ENCODE peak calls at places on chromosomes 5 and 9, in ten cellular contexts. C, M, Z, Q, K, V, H, G, E and X are unnamed samples.
A peak's percentile ranks its signal among the peaks of the same experiment; 100 is the strongest.

GRCh38 chr5:118243068-118243467 is 745.3 kb downstream of the DTWD2 start:
- DNase-seq in C (no peak), M (no peak), Z (no peak), Q (no peak), K (no peak), V (no peak), H (no peak), G (no peak), E (no peak), X (no peak)

GRCh38 chr5:65034029-65034781 is 265.5 kb downstream of the CWC27 start:
- DNase-seq in C (no peak), M (no peak), Z (no peak), Q (no peak), K (no peak), V (no peak), H (peak; percentile 63), G (no peak), E (no peak), X (peak; percentile 90)

GRCh38 chr5:73312146-73312871 is 136.3 kb downstream of the FOXD1 start:
- DNase-seq in C (no peak), M (no peak), Z (peak; percentile 67), Q (peak; percentile 50), K (no peak), V (no peak), H (peak; percentile 94), G (peak; percentile 22), E (no peak), X (no peak)

GRCh38 chr5:5326126-5326758 is 96.2 kb upstream of the ICE1 start:
- DNase-seq in C (no peak), M (no peak), Z (no peak), Q (peak; percentile 72), K (peak; percentile 22), V (no peak), H (no peak), G (no peak), E (no peak), X (no peak)

GRCh38 chr9:108473209-108474112 is 382.3 kb downstream of the ACTL7B start:
- DNase-seq in C (no peak), M (no peak), Z (peak; percentile 91), Q (no peak), K (no peak), V (peak; percentile 56), H (peak; percentile 88), G (peak; percentile 53), E (peak; percentile 77), X (no peak)

GRCh38 chr5:6729400-6730310 is 16.4 kb downstream of the TENT4A start:
- DNase-seq in C (no peak), M (peak; percentile 63), Z (no peak), Q (no peak), K (no peak), V (no peak), H (no peak), G (peak; percentile 63), E (peak; percentile 76), X (no peak)

GRCh38 chr5:172534229-172535169 is 80.2 kb upstream of the SH3PXD2B start:
- DNase-seq in C (peak; percentile 19), M (no peak), Z (peak; percentile 8), Q (no peak), K (no peak), V (peak; percentile 50), H (no peak), G (peak; percentile 69), E (no peak), X (no peak)

GRCh38 chr5:102628449-102629175 is 126.5 kb upstream of the PAM start:
- DNase-seq in C (no peak), M (no peak), Z (peak; percentile 63), Q (no peak), K (no peak), V (no peak), H (no peak), G (no peak), E (no peak), X (peak; percentile 31)

GRCh38 chr9:136119259-136120118 is 814 bp upstream of the TMEM250 start:
- DNase-seq in C (no peak), M (no peak), Z (peak; percentile 49), Q (peak; percentile 51), K (no peak), V (peak; percentile 51), H (peak; percentile 53), G (peak; percentile 47), E (peak; percentile 77), X (peak; percentile 61)

GRCh38 chr9:122138560-122139268 is 20.9 kb downstream of the NDUFA8 start:
- DNase-seq in C (no peak), M (no peak), Z (no peak), Q (no peak), K (no peak), V (no peak), H (no peak), G (no peak), E (no peak), X (no peak)

GRCh38 chr5:89929173-89929572 is 480.4 kb downstream of the CETN3 start:
- DNase-seq in C (no peak), M (no peak), Z (no peak), Q (no peak), K (no peak), V (no peak), H (peak; percentile 12), G (no peak), E (no peak), X (no peak)

GRCh38 chr5:125928663-125929062 is 494.5 kb upstream of the GRAMD2B start:
- DNase-seq in C (no peak), M (no peak), Z (no peak), Q (no peak), K (no peak), V (no peak), H (no peak), G (no peak), E (no peak), X (no peak)

GRCh38 chr9:94903961-94904421 is 177.5 kb downstream of the AOPEP start:
- DNase-seq in C (peak; percentile 9), M (no peak), Z (peak; percentile 82), Q (no peak), K (no peak), V (no peak), H (no peak), G (no peak), E (no peak), X (no peak)

GRCh38 chr5:55582256-55582655 is 47.5 kb upstream of the PLPP1 start:
- DNase-seq in C (no peak), M (no peak), Z (no peak), Q (no peak), K (no peak), V (no peak), H (no peak), G (no peak), E (no peak), X (no peak)

GRCh38 chr5:62001640-62002039 is 304.4 kb upstream of the KIF2A start:
- DNase-seq in C (no peak), M (no peak), Z (no peak), Q (no peak), K (no peak), V (no peak), H (no peak), G (no peak), E (no peak), X (no peak)
- H3K4me1 ChIP-seq in C (no peaks in the 10 kb centered on the region), M (no peaks in the 10 kb centered on the region), Z (peaks cover 8% of the 10 kb centered on the region), Q (peaks cover 12% of the 10 kb centered on the region), K (no peaks in the 10 kb centered on the region), V (no peaks in the 10 kb centered on the region), H (no peaks in the 10 kb centered on the region), G (no peaks in the 10 kb centered on the region), E (no peaks in the 10 kb centered on the region), X (no peaks in the 10 kb centered on the region)

GRCh38 chr9:130607640-130608420 is 28.5 kb downstream of the FUBP3 start:
- DNase-seq in C (no peak), M (no peak), Z (peak; percentile 37), Q (no peak), K (no peak), V (no peak), H (peak; percentile 30), G (no peak), E (no peak), X (peak; percentile 80)

GRCh38 chr9:130610862-130611689 is 31.7 kb downstream of the FUBP3 start:
- DNase-seq in C (no peak), M (no peak), Z (no peak), Q (no peak), K (no peak), V (no peak), H (no peak), G (no peak), E (no peak), X (no peak)

GRCh38 chr9:130604295-130604694 is 24.9 kb downstream of the FUBP3 start:
- DNase-seq in C (no peak), M (no peak), Z (no peak), Q (no peak), K (no peak), V (no peak), H (no peak), G (no peak), E (no peak), X (no peak)

GRCh38 chr9:130608554-130609122 is 29.3 kb downstream of the FUBP3 start:
- DNase-seq in C (no peak), M (no peak), Z (no peak), Q (no peak), K (no peak), V (no peak), H (no peak), G (no peak), E (no peak), X (no peak)

DNA sequence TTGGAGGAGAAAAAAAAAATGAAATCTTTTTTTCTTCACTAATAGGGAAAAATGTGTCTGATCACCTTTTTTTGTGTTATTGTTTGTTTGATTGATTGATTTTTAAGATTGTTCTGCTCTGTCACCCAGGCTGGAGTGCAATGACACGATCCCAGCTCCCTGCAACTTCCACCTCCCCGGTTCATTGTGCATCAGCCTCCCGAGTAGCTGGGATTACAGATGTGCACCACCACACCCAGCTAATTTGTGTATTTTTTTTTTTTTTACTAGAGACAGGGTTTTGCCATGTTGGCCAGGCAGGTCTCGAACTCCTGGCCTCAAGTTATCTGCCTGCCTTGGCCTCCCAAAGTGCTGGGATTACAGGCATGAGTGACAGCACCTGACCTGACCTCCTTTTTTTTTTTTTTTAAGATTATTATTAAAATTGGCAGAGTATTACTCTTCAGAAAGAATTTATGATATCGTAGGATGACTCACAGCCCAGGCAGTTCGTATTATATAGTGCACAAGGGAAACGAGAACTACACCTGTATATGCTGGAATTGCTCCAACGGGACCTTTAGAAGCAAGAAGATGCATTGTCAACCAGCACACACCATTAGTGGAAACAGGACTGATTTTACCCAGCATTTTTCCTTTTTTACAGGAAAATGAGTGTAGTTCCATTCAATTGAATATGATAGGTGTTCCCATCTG is 27.7 kb downstream of the FUBP3 start:
- DNase-seq in C (no peak), M (no peak), Z (peak; percentile 3), Q (no peak), K (no peak), V (no peak), H (peak; percentile 21), G (no peak), E (no peak), X (no peak)
- H3K4me1 ChIP-seq in C (no peaks in the 10 kb centered on the region), M (no peaks in the 10 kb centered on the region), Z (peaks cover 8% of the 10 kb centered on the region), Q (peaks cover 17% of the 10 kb centered on the region), K (peaks cover 5% of the 10 kb centered on the region), V (no peaks in the 10 kb centered on the region), H (peaks cover 40% of the 10 kb centered on the region), G (peaks cover 4% of the 10 kb centered on the region), E (peaks cover 8% of the 10 kb centered on the region), X (peaks cover 37% of the 10 kb centered on the region)

GRCh38 chr9:128886211-128886826 is 4.4 kb downstream of the LRRC8A start:
- DNase-seq in C (no peak), M (no peak), Z (no peak), Q (no peak), K (no peak), V (no peak), H (peak; percentile 83), G (no peak), E (no peak), X (no peak)
- H3K4me1 ChIP-seq in C (peaks cover 11% of the 10 kb centered on the region), M (peaks cover 6% of the 10 kb centered on the region), Z (peaks cover 25% of the 10 kb centered on the region), Q (peaks cover 7% of the 10 kb centered on the region), K (peaks cover 34% of the 10 kb centered on the region), V (peaks cover 7% of the 10 kb centered on the region), H (peaks cover 9% of the 10 kb centered on the region), G (peaks cover 60% of the 10 kb centered on the region), E (peaks cover 19% of the 10 kb centered on the region), X (peaks cover 13% of the 10 kb centered on the region)

GRCh38 chr5:59125961-59126360 is 543.1 kb downstream of the RAB3C start:
- DNase-seq in C (no peak), M (no peak), Z (no peak), Q (no peak), K (no peak), V (no peak), H (peak; percentile 17), G (no peak), E (no peak), X (no peak)
- H3K4me1 ChIP-seq in C (peaks cover 25% of the 10 kb centered on the region), M (no peaks in the 10 kb centered on the region), Z (peaks cover 16% of the 10 kb centered on the region), Q (peaks cover 45% of the 10 kb centered on the region), K (no peaks in the 10 kb centered on the region), V (peaks cover 5% of the 10 kb centered on the region), H (peaks cover 59% of the 10 kb centered on the region), G (peaks cover 51% of the 10 kb centered on the region), E (peaks cover 76% of the 10 kb centered on the region), X (peaks cover 33% of the 10 kb centered on the region)